ENCODE peak calls at places on chromosomes 6 and 20, in seven cellular contexts. G is H1, J is MM.1S, P is ovary, O is tibial nerve, R is HCT116, H is endodermal cell. W is an unnamed sample.

GRCh38 chr6:16547586-16547985 is 213.7 kb downstream of the ATXN1 start:
- DNase-seq in H (no peak), O (no peak), R (no peak), G (no peak), P (no peak), J (no peak), W (no peak)

GRCh38 chr6:113674075-113674474 is 183.1 kb upstream of the MARCKS start:
- DNase-seq in R (no peak), H (no peak), P (no peak), J (no peak), O (no peak), G (no peak), W (no peak)

GRCh38 chr6:99434702-99435530 is 9.8 kb upstream of the PNISR start:
- DNase-seq in R (peak; percentile 24), H (no peak), O (no peak), J (peak; percentile 45), P (no peak), G (no peak), W (no peak)

GRCh38 chr20:59589051-59589450 is 15.3 kb upstream of the PHACTR3 start:
- DNase-seq in R (no peak), J (no peak), P (no peak), O (no peak), H (no peak), G (no peak), W (no peak)

GRCh38 chr20:2771631-2772080 is 28.8 kb downstream of the CPXM1 start:
- DNase-seq in H (peak; percentile 69), O (no peak), J (no peak), P (no peak), G (no peak), R (no peak), W (no peak)

GRCh38 chr6:18328549-18328922 is 58.6 kb upstream of the RNF144B start:
- DNase-seq in O (no peak), P (no peak), G (no peak), J (no peak), R (no peak), H (no peak), W (no peak)

GRCh38 chr6:48111575-48111974 is 578 bp upstream of the PTCHD4 start:
- DNase-seq in R (no peak), O (no peak), P (no peak), J (no peak), H (no peak), G (no peak), W (no peak)

GRCh38 chr6:57063847-57064246 is 17.4 kb downstream of the KIAA1586 start:
- DNase-seq in O (no peak), G (no peak), H (no peak), J (no peak), R (no peak), P (no peak), W (no peak)

GRCh38 chr6:106080106-106081095 is 5.7 kb upstream of the PRDM1 start:
- DNase-seq in G (no peak), O (no peak), H (peak; percentile 80), J (no peak), R (no peak), P (no peak), W (no peak)

GRCh38 chr6:131390322-131390721 is 182.7 kb upstream of the ARG1 start:
- DNase-seq in R (no peak), H (no peak), P (no peak), G (no peak), O (no peak), J (no peak), W (no peak)

GRCh38 chr6:153931431-153931830 is 107.6 kb upstream of the OPRM1 start:
- DNase-seq in J (no peak), R (no peak), H (no peak), P (no peak), G (no peak), O (no peak), W (no peak)

GRCh38 chr6:132130530-132131298 is 179.5 kb upstream of the CCN2 start:
- DNase-seq in P (peak; percentile 40), H (no peak), J (no peak), O (no peak), R (no peak), G (no peak), W (peak; percentile 11)

GRCh38 chr6:166904101-166904746 is 52.1 kb downstream of the RNASET2 start:
- DNase-seq in H (peak; percentile 79), P (no peak), R (no peak), J (no peak), G (no peak), O (no peak), W (no peak)
- H3K27ac ChIP-seq in H (peak overlapping the region; percentile 53), P (no peak overlapping the region), R (no peak overlapping the region), J (no peak overlapping the region), G (no peak overlapping the region), O (no peak overlapping the region), W (no peak overlapping the region)

DNA sequence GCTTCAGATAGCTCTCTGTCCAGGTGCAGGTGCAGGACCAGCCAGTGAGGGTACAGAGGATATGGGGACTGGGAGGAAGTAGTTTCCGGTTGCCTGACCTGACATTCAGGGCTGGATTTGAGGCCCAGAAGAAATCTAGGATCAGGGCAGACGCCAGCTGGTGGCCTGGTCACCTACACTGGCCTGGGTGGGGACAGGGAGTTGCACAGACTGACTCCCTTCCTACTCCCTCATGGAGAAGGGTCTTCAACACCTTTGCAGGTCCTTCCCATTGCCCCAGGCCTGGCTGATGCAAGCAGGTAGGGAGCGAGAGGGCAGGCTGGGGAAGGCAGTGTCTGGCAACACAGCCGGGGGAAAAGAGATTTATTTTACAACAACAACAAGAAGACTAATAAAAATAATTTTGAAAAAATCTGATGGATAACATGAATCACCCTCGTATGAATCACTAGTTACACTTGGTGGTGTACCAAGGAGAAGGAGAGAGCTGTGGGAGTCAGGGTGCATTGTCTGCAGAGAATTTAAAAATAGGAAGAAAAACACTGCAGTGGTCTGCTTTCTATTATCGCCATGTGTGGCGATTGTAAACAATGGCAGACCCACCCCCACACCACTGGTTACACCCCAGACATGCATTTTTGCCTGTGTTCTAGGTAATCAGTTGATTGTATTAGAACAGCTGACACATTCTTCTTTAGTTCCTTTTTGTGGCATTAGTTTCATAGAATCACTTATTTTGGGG is 62.3 kb upstream of the SNX9 start:
- DNase-seq in J (no peak), O (no peak), G (no peak), R (no peak), H (peak; percentile 42), P (no peak), W (no peak)
- H3K27ac ChIP-seq in J (no peak overlapping the region), O (no peak overlapping the region), G (no peak overlapping the region), R (peak overlapping the region; percentile 45), H (no peak overlapping the region), P (no peak overlapping the region), W (no peak overlapping the region)

GRCh38 chr20:57470212-57470522 is 54.8 kb downstream of the CTCFL start:
- DNase-seq in R (no peak), P (no peak), O (no peak), J (no peak), H (no peak), G (no peak), W (no peak)

GRCh38 chr20:57468523-57469417 is 56.2 kb downstream of the CTCFL start:
- DNase-seq in G (no peak), P (no peak), J (no peak), O (no peak), R (no peak), H (no peak), W (no peak)

GRCh38 chr20:57467742-57468141 is 57.2 kb downstream of the CTCFL start:
- DNase-seq in R (no peak), H (no peak), P (no peak), O (no peak), J (no peak), G (no peak), W (no peak)

GRCh38 chr20:57470666-57471495 is 54.1 kb downstream of the CTCFL start:
- DNase-seq in P (no peak), J (no peak), H (no peak), R (no peak), O (no peak), G (no peak), W (no peak)

DNA sequence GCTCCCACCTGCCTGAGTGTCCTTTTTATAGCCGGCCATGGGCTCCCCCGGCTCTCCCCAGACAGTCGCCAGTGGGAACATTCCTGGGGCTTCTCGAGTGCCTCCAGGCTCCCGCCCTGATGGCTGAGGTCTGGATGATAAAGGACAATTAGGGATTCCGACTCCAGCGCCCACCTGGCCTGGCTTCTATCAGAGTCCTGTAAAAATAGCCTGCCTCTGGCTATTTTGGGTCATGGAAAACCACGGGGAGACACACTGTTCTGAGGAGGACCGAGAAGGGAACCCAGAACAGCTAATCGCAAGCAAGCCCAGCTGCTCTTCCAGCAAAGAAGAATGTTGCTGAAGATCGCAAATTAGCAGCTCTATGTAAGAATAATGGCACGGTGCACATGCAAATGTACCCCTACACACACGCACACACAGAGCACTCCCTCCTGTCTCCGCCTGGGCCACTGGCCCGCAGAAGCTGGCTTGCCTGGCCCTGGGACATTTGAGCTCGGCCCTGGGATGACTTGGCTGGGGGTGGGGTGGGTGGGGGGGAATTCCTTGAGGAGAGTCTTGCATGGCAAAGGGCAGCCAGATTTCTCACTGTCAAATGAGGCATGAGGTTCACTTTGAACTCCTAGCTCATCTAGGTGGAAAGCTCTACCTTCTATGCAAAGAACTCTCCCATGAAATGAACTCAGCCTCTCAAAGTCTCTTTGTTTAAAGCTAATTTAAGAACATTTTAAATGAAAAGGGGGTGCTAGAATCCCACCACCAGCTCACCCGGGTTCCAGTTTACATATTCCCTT is 55.3 kb downstream of the CTCFL start:
- DNase-seq in J (no peak), G (no peak), H (no peak), R (no peak), O (no peak), P (no peak), W (no peak)
- H3K27ac ChIP-seq in J (no peak overlapping the region), G (no peak overlapping the region), H (no peak overlapping the region), R (no peak overlapping the region), O (no peak overlapping the region), P (no peak overlapping the region), W (no peak overlapping the region)

GRCh38 chr20:25297141-25297905 is 49.4 kb downstream of the PYGB start:
- DNase-seq in O (no peak), G (no peak), P (no peak), H (no peak), R (no peak), J (peak; percentile 82), W (no peak)

GRCh38 chr20:25294459-25295385 is 46.8 kb downstream of the PYGB start:
- DNase-seq in O (no peak), R (peak; percentile 35), G (peak; percentile 47), H (peak; percentile 94), P (peak; percentile 62), J (peak; percentile 88), W (peak; percentile 68)

GRCh38 chr20:25296094-25297093 is 48.5 kb downstream of the PYGB start:
- DNase-seq in J (peak; percentile 75), R (no peak), P (no peak), H (peak; percentile 62), O (no peak), G (no peak), W (no peak)

GRCh38 chr20:25293910-25294458 is 46.1 kb downstream of the PYGB start:
- DNase-seq in G (no peak), H (no peak), J (no peak), O (no peak), P (no peak), R (no peak), W (no peak)

DNA sequence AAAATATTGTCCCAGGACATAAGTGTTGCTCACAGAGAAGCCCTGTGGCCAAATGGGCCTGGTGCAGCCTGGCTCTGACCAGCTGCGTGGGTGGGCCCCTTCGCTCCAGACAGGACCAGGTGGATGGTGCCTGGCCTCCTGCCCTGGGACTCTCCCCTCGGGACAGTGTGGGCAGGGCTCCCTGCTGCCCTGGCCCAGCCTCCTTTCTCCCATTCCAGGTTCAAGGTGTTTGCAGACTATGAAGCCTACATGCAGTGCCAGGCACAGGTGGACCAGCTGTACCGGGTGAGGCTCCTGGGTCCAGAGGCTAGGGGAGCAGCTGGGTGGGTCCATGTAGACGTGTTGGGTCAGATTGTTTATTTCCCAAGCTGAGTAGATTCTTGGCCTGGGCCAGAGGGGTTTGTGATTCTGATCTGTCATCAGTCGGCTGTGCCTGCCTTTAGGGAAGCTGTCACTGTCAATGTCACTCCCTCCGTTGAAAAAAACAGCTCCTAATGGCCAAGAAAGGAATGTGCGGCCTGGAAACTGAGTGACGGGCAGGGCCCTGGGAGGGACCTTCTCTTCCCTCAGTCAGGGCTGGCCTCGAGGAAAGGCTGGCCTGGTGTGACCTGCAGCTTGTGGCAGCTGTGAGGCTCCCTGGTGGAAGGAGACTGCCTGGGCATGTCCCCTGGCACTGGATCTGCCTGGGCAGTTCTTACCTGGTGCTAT is 47.7 kb downstream of the PYGB start:
- DNase-seq in O (no peak), H (peak; percentile 66), G (no peak), R (no peak), J (no peak), P (no peak), W (no peak)
- H3K27ac ChIP-seq in O (peak overlapping the region; percentile 57), H (peak overlapping the region; percentile 44), G (peak overlapping the region; percentile 32), R (peak overlapping the region; percentile 57), J (peak overlapping the region; percentile 100), P (no peak overlapping the region), W (peak overlapping the region; percentile 54)

W was measured in substantia nigra.